ENCODE peak calls at places on chromosome 11, in eight cellular contexts. S, B, D, I, Y, F, V and C are unnamed samples.

GRCh38 chr11:120098503-120099054 is 39.3 kb downstream of the TRIM29 start:
- DNase-seq in F (no peak), S (no peak), V (no peak), B (no peak), D (no peak), I (no peak), Y (no peak), C (no peak)

GRCh38 chr11:1158681-1159525 is 1.1 kb downstream of the MUC5AC start:
- DNase-seq in B (no peak), V (no peak), D (no peak), Y (no peak), F (no peak), I (no peak), S (no peak), C (no peak)

GRCh38 chr11:17343907-17344306 is 7.7 kb upstream of the NCR3LG1 start:
- DNase-seq in S (peak), I (no peak), D (peak), B (no peak), F (no peak), V (peak), Y (no peak), C (peak)

GRCh38 chr11:73913472-73913871 is 36.7 kb downstream of the PAAF1 start:
- DNase-seq in B (no peak), D (no peak), I (no peak), S (no peak), F (no peak), V (no peak), Y (no peak), C (no peak)

GRCh38 chr11:4826425-4826824 is 5.3 kb downstream of the OR51F2 start:
- DNase-seq in Y (no peak), F (no peak), S (peak), V (peak), B (no peak), D (peak), I (no peak), C (no peak)

GRCh38 chr11:111329306-111330204 is 31.2 kb downstream of the POU2AF3 start:
- DNase-seq in D (no peak), I (no peak), V (no peak), B (no peak), F (no peak), S (no peak), Y (peak), C (peak)

GRCh38 chr11:61037694-61038093 is 64.6 kb upstream of the CD5 start:
- DNase-seq in V (peak), D (no peak), I (no peak), F (no peak), B (no peak), Y (no peak), S (peak), C (no peak)

GRCh38 chr11:134071306-134071705 is 2.4 kb downstream of the JAM3 start:
- DNase-seq in I (no peak), D (no peak), V (no peak), Y (no peak), F (no peak), B (no peak), S (no peak), C (no peak)

GRCh38 chr11:11612439-11612838 is 9.4 kb downstream of the GALNT18 start:
- DNase-seq in I (no peak), B (no peak), S (no peak), Y (no peak), V (no peak), D (no peak), F (no peak), C (no peak)